ENCODE peak calls at places on chromosome 22, in ten cellular contexts. A is transverse colon, H is endothelial cell of umbilical vein, T is upper lobe of left lung, I is stomach, U is spleen, L is prostate gland, V is sigmoid colon, M is GM12891, W is HCT116. Y is an unnamed sample.

GRCh38 chr22:21446128-21446826 is 20.9 kb upstream of the TMEM191C start:
- DNase-seq in A (no peak), H (no peak), T (peak), I (peak), U (peak), L (peak), V (peak), M (no peak), W (no peak), Y (no peak)

GRCh38 chr22:24737582-24737981 is 36.9 kb downstream of the PIWIL3 start:
- DNase-seq in A (no peak), H (no peak), T (peak), I (no peak), U (no peak), L (no peak), V (no peak), M (no peak), W (no peak), Y (no peak)

GRCh38 chr22:32665676-32666075 is 135.8 kb upstream of the TIMP3 start:
- DNase-seq in A (no peak), H (no peak), T (no peak), I (no peak), U (no peak), L (no peak), V (no peak), M (no peak), W (no peak), Y (no peak)

GRCh38 chr22:39298194-39298987 is 21.0 kb downstream of the RPL3 start:
- DNase-seq in A (no peak), H (no peak), T (no peak), I (no peak), U (no peak), L (no peak), V (no peak), M (no peak), W (no peak), Y (no peak)

GRCh38 chr22:39731881-39732555 is 161.5 kb downstream of the CACNA1I start:
- DNase-seq in A (no peak), H (no peak), T (no peak), I (no peak), U (peak), L (no peak), V (no peak), M (no peak), W (no peak), Y (peak)

GRCh38 chr22:22168190-22168940 is 76.2 kb upstream of the VPREB1 start:
- DNase-seq in A (peak), H (no peak), T (no peak), I (no peak), U (no peak), L (no peak), V (no peak), M (peak), W (peak), Y (peak)

GRCh38 chr22:46446799-46447198 is 90.6 kb downstream of the CELSR1 start:
- DNase-seq in A (no peak), H (no peak), T (no peak), I (no peak), U (no peak), L (no peak), V (no peak), M (no peak), W (no peak), Y (no peak)

GRCh38 chr22:48678171-48679135 is 1149.2 kb downstream of the BRD1 start:
- DNase-seq in A (no peak), H (no peak), T (peak), I (no peak), U (no peak), L (no peak), V (no peak), M (no peak), W (no peak), Y (no peak)

GRCh38 chr22:23684051-23684450 is 6.8 kb upstream of the RGL4 start:
- DNase-seq in A (no peak), H (no peak), T (no peak), I (peak), U (no peak), L (no peak), V (no peak), M (no peak), W (no peak), Y (no peak)

GRCh38 chr22:40238425-40239344 is 61.0 kb downstream of the TNRC6B start:
- DNase-seq in A (no peak), H (peak), T (no peak), I (peak), U (no peak), L (peak), V (no peak), M (no peak), W (no peak), Y (no peak)

GRCh38 chr22:50739279-50739691 is 1.3 kb downstream of the ACR start:
- DNase-seq in A (no peak), H (no peak), T (no peak), I (peak), U (peak), L (no peak), V (no peak), M (no peak), W (no peak), Y (no peak)

GRCh38 chr22:47369020-47369419 is 606.6 kb downstream of the TBC1D22A start:
- DNase-seq in A (no peak), H (no peak), T (no peak), I (peak), U (no peak), L (no peak), V (no peak), M (no peak), W (no peak), Y (no peak)

GRCh38 chr22:49717322-49717919 is 110.3 kb downstream of the BRD1 start:
- DNase-seq in A (no peak), H (no peak), T (no peak), I (no peak), U (no peak), L (no peak), V (no peak), M (no peak), W (no peak), Y (no peak)

GRCh38 chr22:49363526-49364230 is 464.0 kb downstream of the BRD1 start:
- DNase-seq in A (no peak), H (no peak), T (no peak), I (peak), U (peak), L (no peak), V (peak), M (no peak), W (no peak), Y (no peak)

GRCh38 chr22:48635031-48635430 is 1192.6 kb downstream of the BRD1 start:
- DNase-seq in A (no peak), H (no peak), T (peak), I (no peak), U (no peak), L (no peak), V (no peak), M (no peak), W (no peak), Y (no peak)

GRCh38 chr22:20131593-20131855 is at the start of gene ZDHHC8:
- DNase-seq in A (peak), H (no peak), T (peak), I (peak), U (peak), L (no peak), V (no peak), M (peak), W (no peak), Y (no peak)

GRCh38 chr22:20156611-20157415 is 6.0 kb upstream of the CCDC188 start:
- DNase-seq in A (peak), H (peak), T (peak), I (peak), U (peak), L (peak), V (peak), M (peak), W (peak), Y (peak)

DNA sequence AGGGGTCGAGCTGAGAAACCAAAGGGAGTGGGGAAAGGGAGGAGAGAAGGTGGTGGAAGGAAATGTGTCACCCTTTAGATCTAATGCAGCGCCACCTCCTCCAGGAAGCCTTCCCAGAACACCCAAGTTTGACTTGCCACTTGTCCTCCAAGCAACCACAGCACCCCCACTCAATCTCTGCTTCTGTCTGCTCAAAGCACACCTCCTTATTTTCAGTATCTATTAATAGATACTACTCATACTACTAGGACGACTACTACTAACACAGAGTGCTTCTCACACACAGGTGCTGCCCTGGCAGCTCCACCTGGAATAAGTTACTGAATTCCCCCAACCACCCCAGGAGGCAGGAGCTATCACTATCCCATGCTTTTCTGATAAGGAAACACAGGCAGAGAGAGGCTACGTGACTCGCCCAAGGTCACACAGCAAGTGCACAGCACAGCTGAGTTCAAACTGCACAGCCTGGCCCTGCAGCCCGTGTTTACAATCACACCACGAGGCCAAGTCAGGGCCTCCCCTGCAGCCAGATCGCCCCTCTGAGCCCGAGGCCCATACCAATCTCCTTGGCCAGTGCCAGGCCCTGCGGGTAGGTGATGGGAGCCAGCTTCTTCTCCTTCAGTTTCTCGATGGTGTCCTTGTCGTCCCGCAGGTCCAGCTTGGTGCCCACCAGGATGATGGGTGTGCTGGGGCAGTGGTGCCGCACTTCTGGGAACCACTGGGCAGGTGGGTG is 13.2 kb downstream of the RAC2 start:
- DNase-seq in A (peak), H (no peak), T (no peak), I (no peak), U (peak), L (no peak), V (no peak), M (peak), W (no peak), Y (no peak)
- TF ChIP-seq POLR2A in A (no peak), H (no peak), T (no peak), I (no peak), U (no peak), L (no peak), V (no peak), M (no peak), W (no peak), Y (no peak)

DNA sequence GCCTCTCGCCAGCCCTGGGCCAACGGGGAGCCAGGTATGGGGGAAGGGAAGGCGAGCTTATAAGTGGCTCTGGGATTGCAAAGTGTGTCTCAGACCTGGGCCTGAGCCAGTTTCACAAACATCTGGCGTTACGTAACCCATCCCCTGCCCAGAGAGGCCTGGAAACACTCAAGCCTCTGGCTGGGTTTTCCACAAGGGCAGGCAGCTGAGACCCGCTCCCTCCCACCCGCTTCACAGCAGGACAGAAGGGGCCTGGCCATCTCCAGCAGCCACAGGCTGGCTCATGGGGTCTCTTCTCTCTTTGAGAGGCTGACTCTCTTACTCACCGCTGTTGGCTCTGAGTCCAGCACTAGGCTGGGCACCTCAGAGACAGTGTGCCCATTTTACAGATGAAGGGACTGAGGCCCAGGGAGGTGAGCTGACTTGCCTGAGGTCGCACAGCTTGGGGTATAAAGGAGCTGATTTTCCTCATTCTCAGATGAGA is 44.5 kb downstream of the TRIOBP start:
- DNase-seq in A (peak), H (no peak), T (peak), I (peak), U (no peak), L (no peak), V (peak), M (no peak), W (no peak), Y (peak)
- TF ChIP-seq POLR2AphosphoS5 in A (peak), H (no peak), T (peak), I (peak), U (peak), L (peak), V (peak), M (no peak), W (peak), Y (peak)

GRCh38 chr22:42314709-42315391 is 44.4 kb upstream of the TCF20 start:
- DNase-seq in A (no peak), H (no peak), T (no peak), I (no peak), U (no peak), L (no peak), V (no peak), M (no peak), W (no peak), Y (no peak)

GRCh38 chr22:42318967-42319366 is 48.5 kb upstream of the TCF20 start:
- DNase-seq in A (no peak), H (no peak), T (no peak), I (no peak), U (no peak), L (no peak), V (no peak), M (no peak), W (no peak), Y (no peak)

GRCh38 chr22:42315392-42315756 is 44.9 kb upstream of the TCF20 start:
- DNase-seq in A (peak), H (no peak), T (no peak), I (no peak), U (no peak), L (no peak), V (no peak), M (no peak), W (no peak), Y (no peak)

GRCh38 chr22:42317691-42318547 is 47.5 kb upstream of the TCF20 start:
- DNase-seq in A (peak), H (no peak), T (peak), I (peak), U (no peak), L (peak), V (peak), M (no peak), W (no peak), Y (no peak)

GRCh38 chr22:42316988-42317387 is 46.5 kb upstream of the TCF20 start:
- DNase-seq in A (peak), H (no peak), T (no peak), I (peak), U (no peak), L (peak), V (peak), M (no peak), W (no peak), Y (no peak)
- TF ChIP-seq POLR2A in A (peak), H (no peak), T (no peak), I (no peak), U (no peak), L (peak), V (peak), M (no peak), W (no peak), Y (no peak)

GRCh38 chr22:36016656-36017055 is 12.0 kb downstream of the RBFOX2 start:
- DNase-seq in A (no peak), H (no peak), T (no peak), I (no peak), U (no peak), L (no peak), V (no peak), M (no peak), W (no peak), Y (no peak)
- TF ChIP-seq POLR2AphosphoS5 in A (no peak), H (no peak), T (no peak), I (no peak), U (no peak), L (no peak), V (no peak), M (no peak), W (no peak), Y (no peak)

GRCh38 chr22:43411040-43411919 is 534 bp upstream of the MPPED1 start:
- DNase-seq in A (no peak), H (no peak), T (peak), I (no peak), U (no peak), L (no peak), V (no peak), M (no peak), W (no peak), Y (no peak)

GRCh38 chr22:43413826-43414225 is 2.0 kb downstream of the MPPED1 start:
- DNase-seq in A (no peak), H (no peak), T (no peak), I (no peak), U (no peak), L (no peak), V (no peak), M (no peak), W (no peak), Y (no peak)

GRCh38 chr22:43409800-43410199 is 2.0 kb upstream of the MPPED1 start:
- DNase-seq in A (no peak), H (no peak), T (peak), I (no peak), U (no peak), L (no peak), V (no peak), M (no peak), W (no peak), Y (no peak)

GRCh38 chr22:43411981-43412807 is at the start of gene MPPED1:
- DNase-seq in A (no peak), H (no peak), T (peak), I (no peak), U (no peak), L (no peak), V (no peak), M (no peak), W (no peak), Y (no peak)

GRCh38 chr22:43412808-43413785 is 1.3 kb downstream of the MPPED1 start:
- DNase-seq in A (no peak), H (no peak), T (peak), I (no peak), U (no peak), L (no peak), V (no peak), M (no peak), W (no peak), Y (no peak)
- TF ChIP-seq POLR2A in A (no peak), H (no peak), T (no peak), I (no peak), U (no peak), L (no peak), V (no peak), M (no peak), W (no peak), Y (no peak)

GRCh38 chr22:26707581-26707980 is 50.2 kb downstream of the MIAT start:
- DNase-seq in A (no peak), H (no peak), T (no peak), I (no peak), U (no peak), L (no peak), V (no peak), M (no peak), W (no peak), Y (no peak)
- TF ChIP-seq POLR2AphosphoS5 in A (no peak), H (no peak), T (no peak), I (no peak), U (no peak), L (no peak), V (no peak), M (no peak), W (no peak), Y (no peak)

DNA sequence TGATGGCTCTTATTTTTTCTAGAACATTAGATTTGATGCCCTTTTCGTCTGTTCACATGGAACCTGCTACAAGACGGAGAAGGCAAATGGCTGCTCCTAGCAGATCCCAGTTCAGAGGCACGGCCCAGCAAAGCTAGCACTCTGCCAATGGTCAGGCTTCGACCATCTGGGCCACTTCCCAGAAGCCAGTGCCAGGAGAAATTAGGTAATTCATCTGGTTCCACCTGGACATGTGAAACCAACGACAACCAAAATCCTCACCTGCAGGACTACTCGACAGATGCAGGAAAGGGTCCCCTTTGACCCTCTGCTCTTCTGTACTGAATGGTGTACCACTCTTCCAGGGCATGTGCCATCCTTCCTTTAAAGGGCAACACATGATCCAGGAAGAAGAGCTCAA is 25.4 kb downstream of the MICAL3 start:
- DNase-seq in A (no peak), H (no peak), T (no peak), I (no peak), U (no peak), L (no peak), V (peak), M (no peak), W (no peak), Y (no peak)
- TF ChIP-seq POLR2A in A (no peak), H (no peak), T (no peak), I (no peak), U (no peak), L (no peak), V (no peak), M (no peak), W (no peak), Y (no peak)

DNA sequence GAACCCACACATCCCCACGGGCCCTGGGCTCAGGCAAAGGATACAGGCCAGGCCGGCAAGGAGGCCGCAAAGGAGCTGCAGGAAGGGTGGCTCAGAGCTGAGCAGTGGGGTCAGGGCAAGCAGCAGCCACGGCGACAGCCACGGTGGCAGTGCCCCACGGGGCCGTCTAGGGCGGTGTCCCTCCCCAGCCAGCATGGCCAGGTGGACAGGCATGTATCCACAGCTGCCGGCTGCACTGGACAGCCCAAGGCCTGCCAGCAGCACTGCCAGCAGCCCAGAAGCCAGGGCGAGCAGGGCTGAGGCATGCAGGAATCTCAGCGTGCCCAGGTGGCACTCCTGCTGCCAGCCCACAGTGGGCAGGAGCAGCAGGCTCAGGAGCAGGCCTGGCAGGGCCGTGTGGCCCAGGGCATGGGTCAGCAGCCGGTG is 4.0 kb downstream of the RHBDD3 start:
- DNase-seq in A (no peak), H (no peak), T (peak), I (peak), U (peak), L (no peak), V (no peak), M (no peak), W (no peak), Y (no peak)
- TF ChIP-seq POLR2AphosphoS5 in A (no peak), H (no peak), T (no peak), I (no peak), U (peak), L (no peak), V (no peak), M (no peak), W (no peak), Y (no peak)